ENCODE peak calls at places on chromosome 1, in four cellular contexts. S is WTC11, V is HEK293T, O is K562. M is an unnamed sample.
A peak's percentile ranks its signal among the peaks of the same experiment; 100 is the strongest.

GRCh38 chr1:235018161-235018560 is 110.5 kb downstream of the TOMM20 start:
- DNase-seq in S (no peak), V (no peak), O (no peak), M (peak; percentile 59)

GRCh38 chr1:208000504-208000903 is 89.6 kb upstream of the CD34 start:
- DNase-seq in S (no peak), V (no peak), O (no peak), M (no peak)

GRCh38 chr1:1721201-1721600 is 3.0 kb downstream of the CDK11A start:
- DNase-seq in S (no peak), V (no peak), O (peak; percentile 2), M (no peak)

GRCh38 chr1:199020046-199020445 is 381.2 kb downstream of the PTPRC start:
- DNase-seq in S (no peak), V (no peak), O (no peak), M (no peak)

GRCh38 chr1:153888518-153888917 is 34.3 kb downstream of the GATAD2B start:
- DNase-seq in S (no peak), V (no peak), O (no peak), M (no peak)

GRCh38 chr1:89331890-89332289 is 32.0 kb upstream of the GBP6 start:
- DNase-seq in S (no peak), V (no peak), O (no peak), M (no peak)

GRCh38 chr1:208841396-208841795 is 597.2 kb upstream of the PLXNA2 start:
- DNase-seq in S (no peak), V (no peak), O (no peak), M (no peak)

GRCh38 chr1:10398278-10398733 is 558 bp upstream of the PGD start:
- DNase-seq in S (no peak), V (no peak), O (no peak), M (no peak)

GRCh38 chr1:121594096-121594495 is 409.3 kb downstream of the SRGAP2C start:
- DNase-seq in S (no peak), V (no peak), O (no peak), M (peak; percentile 21)

GRCh38 chr1:165451696-165452095 is 6.8 kb upstream of the RXRG start:
- DNase-seq in S (no peak), V (no peak), O (no peak), M (no peak)

GRCh38 chr1:44354268-44354839 is 703 bp downstream of the ERI3 start:
- DNase-seq in S (no peak), V (no peak), O (no peak), M (no peak)

GRCh38 chr1:22150923-22151322 is 8.0 kb upstream of the WNT4 start:
- DNase-seq in S (no peak), V (no peak), O (no peak), M (no peak)

GRCh38 chr1:82646336-82646735 is 845.6 kb downstream of the ADGRL2 start:
- DNase-seq in S (peak; percentile 13), V (no peak), O (no peak), M (no peak)

GRCh38 chr1:186781731-186782130 is 47.0 kb upstream of the PLA2G4A start:
- DNase-seq in S (no peak), V (no peak), O (no peak), M (no peak)

GRCh38 chr1:230300322-230301301 is 125.5 kb downstream of the PGBD5 start:
- DNase-seq in S (no peak), V (no peak), O (no peak), M (no peak)

GRCh38 chr1:192700834-192701271 is 64.9 kb downstream of the RGS13 start:
- DNase-seq in S (no peak), V (no peak), O (no peak), M (peak; percentile 85)

GRCh38 chr1:150558328-150558727 is 9.1 kb downstream of the ADAMTSL4 start:
- DNase-seq in S (no peak), V (no peak), O (no peak), M (no peak)

GRCh38 chr1:64845831-64846425 is 101.1 kb downstream of the RAVER2 start:
- DNase-seq in S (no peak), V (no peak), O (no peak), M (no peak)

GRCh38 chr1:164308101-164308500 is 250.9 kb upstream of the PBX1 start:
- DNase-seq in S (no peak), V (no peak), O (no peak), M (no peak)

GRCh38 chr1:19640363-19641316 is 3.5 kb upstream of the NBL1 start:
- DNase-seq in S (peak; percentile 73), V (no peak), O (no peak), M (peak; percentile 76)

GRCh38 chr1:65026235-65026634 is 59.9 kb upstream of the JAK1 start:
- DNase-seq in S (peak; percentile 32), V (no peak), O (no peak), M (no peak)

GRCh38 chr1:176379626-176380339 is 83.2 kb upstream of the PAPPA2 start:
- DNase-seq in S (no peak), V (no peak), O (no peak), M (no peak)

GRCh38 chr1:115041654-115042053 is 12.0 kb downstream of the TSHB start:
- DNase-seq in S (no peak), V (peak; percentile 50), O (no peak), M (peak; percentile 59)

GRCh38 chr1:235411489-235412486 is 44.6 kb downstream of the TBCE start:
- DNase-seq in S (no peak), V (no peak), O (no peak), M (peak; percentile 80)

GRCh38 chr1:208731976-208732821 is 488.0 kb upstream of the PLXNA2 start:
- DNase-seq in S (no peak), V (no peak), O (no peak), M (no peak)

GRCh38 chr1:224780736-224781135 is 148.7 kb upstream of the DNAH14 start:
- DNase-seq in S (no peak), V (no peak), O (no peak), M (no peak)

GRCh38 chr1:99348375-99349132 is 84.3 kb downstream of the PLPPR4 start:
- DNase-seq in S (no peak), V (no peak), O (no peak), M (no peak)

GRCh38 chr1:44672254-44672955 is 1.9 kb downstream of the TMEM53 start:
- DNase-seq in S (no peak), V (no peak), O (no peak), M (no peak)

GRCh38 chr1:42529724-42530161 is 66.7 kb downstream of the CCDC30 start:
- DNase-seq in S (no peak), V (no peak), O (no peak), M (no peak)

GRCh38 chr1:161721738-161722343 is 497 bp downstream of the FCRLB start:
- DNase-seq in S (no peak), V (no peak), O (peak; percentile 80), M (no peak)

GRCh38 chr1:25037174-25038074 is 107.3 kb upstream of the RUNX3 start:
- DNase-seq in S (peak; percentile 75), V (peak; percentile 77), O (peak; percentile 79), M (peak; percentile 41)

GRCh38 chr1:50700226-50701020 is 259.6 kb downstream of the FAF1 start:
- DNase-seq in S (peak; percentile 53), V (no peak), O (no peak), M (no peak)

GRCh38 chr1:179025975-179026812 is 500 bp downstream of the FAM20B start:
- DNase-seq in S (peak; percentile 71), V (peak; percentile 83), O (peak; percentile 92), M (peak; percentile 58)

GRCh38 chr1:239455743-239456142 is 69.4 kb downstream of the CHRM3 start:
- DNase-seq in S (no peak), V (no peak), O (no peak), M (no peak)

GRCh38 chr1:7422966-7423365 is 348.1 kb upstream of the VAMP3 start:
- DNase-seq in S (peak; percentile 3), V (no peak), O (no peak), M (no peak)

GRCh38 chr1:30697571-30697970 is 25.8 kb downstream of the MATN1 start:
- DNase-seq in S (no peak), V (no peak), O (no peak), M (no peak)

GRCh38 chr1:155880856-155881255 is 21.5 kb downstream of the SYT11 start:
- DNase-seq in S (no peak), V (no peak), O (no peak), M (no peak)

GRCh38 chr1:16239972-16240491 is 3.0 kb upstream of the CPLANE2 start:
- DNase-seq in S (no peak), V (no peak), O (no peak), M (no peak)
- TF ChIP-seq ELF4 in S (no peak), V (no peak), O (no peak), M (no peak)

DNA sequence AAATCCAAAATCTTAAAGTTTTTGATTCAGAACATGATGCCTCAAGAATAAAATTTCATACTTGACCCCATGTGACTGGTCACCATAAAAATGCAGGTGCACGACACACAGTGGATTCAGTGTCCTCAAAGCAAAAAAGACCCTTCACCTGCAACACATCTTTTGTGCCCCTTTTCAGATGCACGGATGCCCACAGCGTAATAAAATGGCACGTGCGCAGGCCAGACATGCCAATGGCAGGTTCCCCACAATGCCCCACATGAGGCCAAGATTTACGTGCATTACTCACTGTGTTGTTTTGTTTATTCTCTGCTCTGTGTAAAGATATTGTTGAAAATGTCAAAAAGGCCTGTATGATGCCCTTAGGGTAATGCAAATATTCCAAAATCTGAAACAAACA is 9.3 kb downstream of the KCNA10 start:
- DNase-seq in S (no peak), V (no peak), O (no peak), M (no peak)
- TF ChIP-seq ELF4 in S (no peak), V (no peak), O (no peak), M (no peak)

GRCh38 chr1:205775717-205776056 is 405 bp upstream of the RAB29 start:
- DNase-seq in S (no peak), V (no peak), O (no peak), M (no peak)
- TF ChIP-seq ELF4 in S (no peak), V (no peak), O (no peak), M (no peak)

GRCh38 chr1:213984387-213985180 is 3.2 kb upstream of the PROX1 start:
- DNase-seq in S (peak; percentile 55), V (peak; percentile 49), O (no peak), M (no peak)

GRCh38 chr1:213982515-213982813 is 5.3 kb upstream of the PROX1 start:
- DNase-seq in S (no peak), V (no peak), O (no peak), M (no peak)

GRCh38 chr1:213983589-213984386 is 4.0 kb upstream of the PROX1 start:
- DNase-seq in S (no peak), V (peak; percentile 50), O (no peak), M (no peak)

GRCh38 chr1:213980906-213981305 is 6.9 kb upstream of the PROX1 start:
- DNase-seq in S (no peak), V (no peak), O (no peak), M (no peak)

DNA sequence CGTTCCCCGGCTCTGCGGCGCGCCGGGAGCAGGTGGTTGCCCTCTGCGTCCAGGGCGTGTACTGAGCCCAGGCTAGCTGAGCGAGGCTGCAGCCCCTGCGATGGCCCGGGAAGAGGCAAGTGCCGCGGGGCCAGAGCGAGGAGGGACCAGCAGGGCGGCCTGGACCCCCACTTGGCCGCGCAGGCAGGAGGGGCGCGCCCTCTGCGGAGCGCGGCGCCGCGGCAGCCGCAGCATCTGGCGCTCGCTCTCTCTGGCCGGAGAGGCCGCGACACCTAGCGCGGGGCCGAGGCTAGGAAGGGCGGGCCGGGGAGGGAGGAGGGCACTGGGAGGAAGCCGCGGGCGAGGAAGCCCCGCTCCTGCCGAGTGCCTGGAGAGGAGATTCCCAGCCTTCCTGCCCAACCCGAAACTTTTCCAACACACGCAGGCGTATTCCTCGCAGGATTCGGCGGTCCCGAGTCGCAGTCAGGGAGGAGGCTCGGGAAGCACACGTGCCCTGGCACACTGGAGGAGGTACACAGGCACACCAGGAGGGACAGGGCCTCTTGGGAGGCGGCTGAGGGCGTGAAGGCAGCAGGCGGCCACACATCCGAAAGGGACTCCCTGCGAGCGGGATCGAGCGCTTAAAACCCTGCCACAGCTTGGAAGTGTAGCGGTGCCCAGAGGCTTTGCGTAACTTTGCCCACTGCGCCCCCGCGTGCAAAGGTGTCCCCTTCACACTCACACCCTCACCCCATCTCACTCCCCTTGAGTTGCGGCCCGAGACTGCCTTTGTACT is 4.8 kb upstream of the PROX1 start:
- DNase-seq in S (peak; percentile 77), V (peak; percentile 56), O (no peak), M (no peak)
- TF ChIP-seq ELF4 in S (peak; percentile 26), V (no peak), O (no peak), M (no peak)